ENCODE peak calls at places on chromosomes 5 and 9, in four cellular contexts. L is GM23248, G is hepatocyte, J is neural progenitor cell. O is an unnamed sample.

GRCh38 chr9:98530806-98531386 is 177.8 kb downstream of the GABBR2 start:
- DNase-seq in L (no peak), G (no peak), J (no peak), O (no peak)

GRCh38 chr9:123724211-123724831 is 205.6 kb downstream of the DENND1A start:
- DNase-seq in L (peak; percentile 69), G (peak; percentile 13), J (no peak), O (no peak)

GRCh38 chr5:120457839-120458507 is 6.1 kb upstream of the PRR16 start:
- DNase-seq in L (peak; percentile 76), G (peak; percentile 79), J (peak; percentile 73), O (peak; percentile 90)

GRCh38 chr5:124743534-124744169 is 2.8 kb downstream of the ZNF608 start:
- DNase-seq in L (peak; percentile 17), G (peak; percentile 54), J (peak; percentile 30), O (peak; percentile 75)

GRCh38 chr5:82676663-82677062 is 398.5 kb upstream of the RPS23 start:
- DNase-seq in L (no peak), G (no peak), J (no peak), O (no peak)

GRCh38 chr5:66945389-66946349 is 250.9 kb downstream of the CD180 start:
- DNase-seq in L (no peak), G (peak; percentile 29), J (no peak), O (no peak)

GRCh38 chr5:151745071-151745705 is 13.2 kb downstream of the ATOX1 start:
- DNase-seq in L (peak; percentile 97), G (no peak), J (no peak), O (no peak)

GRCh38 chr5:3594514-3595101 is 1.0 kb upstream of the IRX1 start:
- DNase-seq in L (peak; percentile 78), G (peak; percentile 51), J (peak; percentile 79), O (no peak)

GRCh38 chr5:120394259-120394658 is 69.8 kb upstream of the PRR16 start:
- DNase-seq in L (no peak), G (no peak), J (no peak), O (no peak)

GRCh38 chr5:153014194-153014593 is 476.3 kb upstream of the GRIA1 start:
- DNase-seq in L (no peak), G (no peak), J (no peak), O (no peak)

GRCh38 chr5:175658299-175659145 is 651 bp downstream of the HRH2 start:
- DNase-seq in L (no peak), G (peak; percentile 26), J (peak; percentile 58), O (no peak)

GRCh38 chr5:65326912-65327311 is 154.8 kb downstream of the ADAMTS6 start:
- DNase-seq in L (peak; percentile 41), G (no peak), J (peak; percentile 16), O (no peak)

GRCh38 chr5:120464627-120465280 is 654 bp downstream of the PRR16 start:
- DNase-seq in L (peak; percentile 80), G (peak; percentile 52), J (peak; percentile 41), O (no peak)

GRCh38 chr9:121191235-121191634 is 10.4 kb downstream of the RAB14 start:
- DNase-seq in L (no peak), G (no peak), J (no peak), O (no peak)

GRCh38 chr5:90279091-90279490 is 130.5 kb downstream of the CETN3 start:
- DNase-seq in L (peak; percentile 4), G (no peak), J (no peak), O (no peak)

GRCh38 chr5:154712518-154713437 is 42.4 kb upstream of the LARP1 start:
- DNase-seq in L (no peak), G (peak; percentile 64), J (no peak), O (no peak)

GRCh38 chr5:78483809-78484521 is 123.5 kb downstream of the SCAMP1 start:
- DNase-seq in L (peak; percentile 37), G (no peak), J (no peak), O (peak; percentile 91)

GRCh38 chr9:123353984-123354591 is 1.9 kb upstream of the CRB2 start:
- DNase-seq in L (peak; percentile 69), G (peak; percentile 82), J (peak; percentile 88), O (peak; percentile 75)

GRCh38 chr9:5448016-5448415 is 2.3 kb upstream of the CD274 start:
- DNase-seq in L (no peak), G (no peak), J (no peak), O (no peak)

GRCh38 chr9:136550439-136551085 is 4.7 kb upstream of the NOTCH1 start:
- DNase-seq in L (no peak), G (no peak), J (no peak), O (no peak)
- H3K4me1 ChIP-seq in L (peaks cover 27% of the 10 kb centered on the region), G (peaks cover 45% of the 10 kb centered on the region), J (peaks cover 47% of the 10 kb centered on the region), O (peaks cover 31% of the 10 kb centered on the region)

DNA sequence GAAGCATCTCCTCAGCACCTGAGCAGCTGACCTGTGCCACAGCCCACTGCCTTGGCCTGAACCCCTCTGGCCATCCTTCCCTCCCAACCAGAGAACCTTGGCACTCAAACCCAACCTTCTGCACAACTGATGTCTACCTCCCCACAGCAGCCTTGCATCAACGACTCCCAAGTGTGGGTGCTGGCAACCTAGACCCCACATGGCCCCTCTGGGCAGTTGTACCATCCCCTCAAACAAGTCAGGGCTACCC is 10.3 kb downstream of the SEPTIN8 start:
- DNase-seq in L (no peak), G (no peak), J (no peak), O (no peak)
- H3K79me2 ChIP-seq in L (peaks cover 58% of the 10 kb centered on the region), G (peaks cover 52% of the 10 kb centered on the region), J (no peaks in the 10 kb centered on the region), O (no peaks in the 10 kb centered on the region)

GRCh38 chr9:16784002-16784401 is 86.5 kb downstream of the BNC2 start:
- DNase-seq in L (no peak), G (no peak), J (no peak), O (no peak)
- TF ChIP-seq EZH2phosphoT487 in L (no peak), G (no peak), J (no peak), O (no peak)

GRCh38 chr9:134329886-134330285 is 3.6 kb downstream of the RXRA start:
- DNase-seq in L (peak; percentile 52), G (no peak), J (no peak), O (no peak)
- H3K4me1 ChIP-seq in L (peaks cover 14% of the 10 kb centered on the region), G (peaks cover 74% of the 10 kb centered on the region), J (peaks cover 43% of the 10 kb centered on the region), O (no peaks in the 10 kb centered on the region)

DNA sequence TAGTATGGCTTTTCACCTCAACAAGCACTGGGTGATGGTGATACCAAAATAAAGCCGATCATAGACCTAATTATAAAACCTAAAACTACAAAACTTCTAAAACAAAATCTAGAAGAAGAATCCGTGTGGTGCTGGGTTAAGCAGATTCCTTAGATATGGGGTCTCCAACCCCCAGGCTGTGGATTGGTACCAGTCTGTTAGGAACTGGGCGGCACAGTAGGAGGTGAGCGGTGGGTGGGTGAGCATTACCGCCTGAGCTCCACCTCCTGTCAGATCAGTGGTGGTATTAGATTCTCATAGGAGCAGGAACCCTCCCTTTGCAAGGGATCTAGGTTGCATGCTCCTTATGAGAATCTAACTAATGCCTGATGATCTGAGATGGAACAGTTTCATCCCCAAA is 33.2 kb downstream of the MRPS27 start:
- DNase-seq in L (no peak), G (no peak), J (no peak), O (no peak)
- H3K79me2 ChIP-seq in L (no peaks in the 10 kb centered on the region), G (no peaks in the 10 kb centered on the region), J (peaks cover 2% of the 10 kb centered on the region), O (peaks cover 9% of the 10 kb centered on the region)

GRCh38 chr5:158744680-158745079 is 355.0 kb downstream of the EBF1 start:
- DNase-seq in L (no peak), G (no peak), J (no peak), O (no peak)
- TF ChIP-seq EZH2phosphoT487 in L (no peak), G (no peak), J (no peak), O (no peak)

GRCh38 chr5:113163328-113163727 is 186.7 kb downstream of the DCP2 start:
- DNase-seq in L (peak; percentile 27), G (no peak), J (no peak), O (no peak)

GRCh38 chr5:113161806-113162205 is 185.2 kb downstream of the DCP2 start:
- DNase-seq in L (no peak), G (peak; percentile 49), J (peak; percentile 17), O (no peak)

GRCh38 chr5:113164016-113164415 is 187.4 kb downstream of the DCP2 start:
- DNase-seq in L (no peak), G (no peak), J (no peak), O (no peak)

GRCh38 chr5:113162208-113162607 is 185.6 kb downstream of the DCP2 start:
- DNase-seq in L (no peak), G (no peak), J (no peak), O (no peak)

DNA sequence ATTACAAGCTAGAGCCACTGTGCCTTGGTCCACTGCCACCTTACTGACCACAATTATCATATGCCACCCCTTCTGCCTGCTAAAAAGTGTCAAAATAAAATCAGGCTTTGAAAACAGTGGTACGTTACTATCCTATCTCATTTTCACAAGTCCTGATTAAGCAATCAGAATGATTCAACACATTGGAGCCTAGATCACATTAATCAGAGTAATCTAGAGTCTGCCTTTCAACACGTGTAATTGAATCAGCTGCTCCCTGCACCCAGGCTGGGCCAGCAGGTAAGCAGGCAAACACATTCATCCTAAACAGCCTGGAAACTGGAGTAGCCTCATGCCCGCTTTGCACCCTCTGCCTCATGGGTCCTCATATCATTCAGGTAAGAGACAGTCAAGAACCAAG is 186.2 kb downstream of the DCP2 start:
- DNase-seq in L (peak; percentile 73), G (no peak), J (no peak), O (no peak)
- H3K4me1 ChIP-seq in L (peaks cover 28% of the 10 kb centered on the region), G (peaks cover 14% of the 10 kb centered on the region), J (peaks cover 10% of the 10 kb centered on the region), O (no peaks in the 10 kb centered on the region)

DNA sequence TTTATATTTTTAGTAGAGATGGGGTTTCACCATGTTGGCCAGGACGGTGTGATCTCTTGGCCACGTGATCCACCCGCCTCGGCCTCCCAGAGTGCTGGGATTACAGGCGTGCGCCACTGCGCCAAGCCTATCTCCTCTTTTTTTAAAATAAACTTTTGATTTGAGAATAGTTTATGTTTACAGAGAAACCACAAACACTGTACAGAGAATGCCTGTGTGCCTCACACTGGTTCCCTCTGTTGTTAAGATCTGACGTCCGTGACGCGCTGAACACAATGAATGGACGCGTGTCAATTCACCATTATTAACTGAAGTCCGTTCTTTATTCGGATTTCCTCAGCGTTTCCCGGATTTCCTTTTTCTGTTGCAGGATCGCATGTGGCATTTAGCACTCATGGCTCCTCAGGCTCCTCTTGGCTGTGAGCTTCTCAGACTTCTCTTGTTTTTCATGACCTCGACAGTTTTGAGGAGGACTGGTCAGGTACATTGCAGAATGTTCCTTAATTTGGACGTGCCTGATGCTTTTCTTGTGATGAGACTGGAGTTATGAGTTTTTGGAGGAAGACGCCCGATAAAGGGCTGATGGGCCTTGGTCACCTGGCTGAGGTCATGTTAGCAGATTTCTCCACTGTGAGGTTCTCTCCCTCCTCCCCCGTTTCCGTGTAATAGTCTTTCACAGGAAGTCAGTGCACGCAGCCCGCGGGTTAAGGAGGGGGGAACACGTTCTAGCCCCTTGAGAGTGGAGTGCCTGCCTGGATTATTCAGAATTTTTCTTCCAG is 69.6 kb downstream of the ANKRD33B start:
- DNase-seq in L (no peak), G (no peak), J (no peak), O (peak; percentile 45)
- H3K79me2 ChIP-seq in L (no peaks in the 10 kb centered on the region), G (no peaks in the 10 kb centered on the region), J (no peaks in the 10 kb centered on the region), O (no peaks in the 10 kb centered on the region)

GRCh38 chr9:135303865-135304499 is 175.6 kb upstream of the PPP1R26 start:
- DNase-seq in L (no peak), G (no peak), J (no peak), O (no peak)

GRCh38 chr9:135302329-135303279 is 177.0 kb upstream of the PPP1R26 start:
- DNase-seq in L (no peak), G (no peak), J (no peak), O (no peak)

GRCh38 chr9:135301271-135302263 is 178.0 kb upstream of the PPP1R26 start:
- DNase-seq in L (no peak), G (no peak), J (no peak), O (no peak)

GRCh38 chr9:135304886-135305285 is 174.7 kb upstream of the PPP1R26 start:
- DNase-seq in L (no peak), G (no peak), J (no peak), O (no peak)

GRCh38 chr9:135303280-135303647 is 176.3 kb upstream of the PPP1R26 start:
- DNase-seq in L (no peak), G (no peak), J (no peak), O (no peak)
- TF ChIP-seq EZH2phosphoT487 in L (no peak), G (no peak), J (no peak), O (no peak)

O was measured in OCI-LY7.